ENCODE peak calls at places on chromosomes 7 and 10, in nine cellular contexts. K, L, X, U, J, Z, O, I and Q are unnamed samples.

GRCh38 chr10:84469470-84469869 is 141.1 kb downstream of the CCSER2 start:
- DNase-seq in K (no peak), L (no peak), X (no peak), U (no peak), J (no peak), Z (no peak), O (no peak), I (no peak), Q (no peak)

GRCh38 chr10:71234017-71234894 is 21.9 kb downstream of the UNC5B start:
- DNase-seq in K (no peak), L (no peak), X (no peak), U (no peak), J (no peak), Z (no peak), O (no peak), I (no peak), Q (no peak)

GRCh38 chr10:30818010-30818660 is 188.6 kb upstream of the LYZL2 start:
- DNase-seq in K (no peak), L (no peak), X (no peak), U (no peak), J (peak; percentile 93), Z (no peak), O (no peak), I (no peak), Q (no peak)

GRCh38 chr10:21530616-21531015 is 3.4 kb upstream of the MLLT10 start:
- DNase-seq in K (no peak), L (no peak), X (no peak), U (no peak), J (no peak), Z (no peak), O (no peak), I (no peak), Q (no peak)

GRCh38 chr7:34143397-34143796 is 238.1 kb downstream of the BMPER start:
- DNase-seq in K (no peak), L (no peak), X (no peak), U (no peak), J (peak; percentile 75), Z (no peak), O (no peak), I (no peak), Q (no peak)

GRCh38 chr10:49280001-49280408 is 19.0 kb upstream of the C10orf71 start:
- DNase-seq in K (no peak), L (no peak), X (no peak), U (no peak), J (peak; percentile 60), Z (no peak), O (no peak), I (no peak), Q (no peak)

GRCh38 chr7:35630573-35630972 is 64.4 kb downstream of the HERPUD2 start:
- DNase-seq in K (peak; percentile 21), L (no peak), X (no peak), U (no peak), J (peak; percentile 63), Z (no peak), O (no peak), I (no peak), Q (no peak)

GRCh38 chr7:517848-518629 is 1.6 kb downstream of the PDGFA start:
- DNase-seq in K (peak; percentile 62), L (no peak), X (no peak), U (no peak), J (peak; percentile 83), Z (peak; percentile 74), O (peak; percentile 76), I (peak; percentile 83), Q (no peak)

GRCh38 chr10:103442031-103442461 is 10.1 kb downstream of the CALHM2 start:
- DNase-seq in K (no peak), L (no peak), X (no peak), U (no peak), J (peak; percentile 94), Z (no peak), O (no peak), I (peak; percentile 55), Q (no peak)

GRCh38 chr10:127715782-127716378 is 21.1 kb upstream of the FOXI2 start:
- DNase-seq in K (no peak), L (no peak), X (no peak), U (no peak), J (peak; percentile 27), Z (no peak), O (peak; percentile 41), I (no peak), Q (no peak)

GRCh38 chr10:103745264-103746247 is 109.8 kb downstream of the SH3PXD2A start:
- DNase-seq in K (no peak), L (no peak), X (peak; percentile 43), U (no peak), J (no peak), Z (peak; percentile 46), O (peak; percentile 51), I (peak; percentile 41), Q (no peak)

GRCh38 chr7:76165106-76165972 is 36.4 kb upstream of the SRRM3 start:
- DNase-seq in K (no peak), L (no peak), X (no peak), U (no peak), J (no peak), Z (no peak), O (no peak), I (no peak), Q (no peak)

GRCh38 chr10:126525326-126525725 is 137.0 kb upstream of the ADAM12 start:
- DNase-seq in K (no peak), L (no peak), X (no peak), U (no peak), J (no peak), Z (no peak), O (no peak), I (no peak), Q (no peak)

GRCh38 chr7:35748348-35748747 is 52.5 kb upstream of the SEPTIN7 start:
- DNase-seq in K (no peak), L (no peak), X (no peak), U (no peak), J (no peak), Z (no peak), O (no peak), I (no peak), Q (no peak)

GRCh38 chr10:88254091-88254490 is 329.0 kb downstream of the RNLS start:
- DNase-seq in K (peak; percentile 49), L (no peak), X (no peak), U (no peak), J (peak; percentile 64), Z (no peak), O (no peak), I (peak; percentile 33), Q (no peak)

GRCh38 chr10:34506773-34507172 is 308.3 kb downstream of the PARD3 start:
- DNase-seq in K (no peak), L (no peak), X (no peak), U (no peak), J (no peak), Z (no peak), O (no peak), I (no peak), Q (no peak)

GRCh38 chr10:62046522-62047239 is 145.2 kb downstream of the ARID5B start:
- DNase-seq in K (no peak), L (no peak), X (no peak), U (no peak), J (peak; percentile 95), Z (no peak), O (no peak), I (peak; percentile 63), Q (no peak)

GRCh38 chr7:149289856-149290255 is 27.9 kb downstream of the ZNF783 start:
- DNase-seq in K (no peak), L (no peak), X (no peak), U (no peak), J (no peak), Z (no peak), O (no peak), I (no peak), Q (no peak)

GRCh38 chr7:126411821-126412383 is 840.8 kb downstream of the GRM8 start:
- DNase-seq in K (no peak), L (no peak), X (no peak), U (no peak), J (no peak), Z (no peak), O (no peak), I (no peak), Q (no peak)

GRCh38 chr7:118185163-118185860 is 1.3 kb downstream of the LSM8 start:
- DNase-seq in K (no peak), L (no peak), X (no peak), U (no peak), J (peak; percentile 48), Z (no peak), O (peak; percentile 11), I (no peak), Q (no peak)

GRCh38 chr7:77716804-77717203 is 20.5 kb downstream of the RSBN1L start:
- DNase-seq in K (no peak), L (no peak), X (no peak), U (no peak), J (no peak), Z (no peak), O (no peak), I (no peak), Q (no peak)

GRCh38 chr10:88174391-88174790 is 311.0 kb downstream of the PTEN start:
- DNase-seq in K (no peak), L (no peak), X (no peak), U (no peak), J (no peak), Z (no peak), O (no peak), I (no peak), Q (no peak)

GRCh38 chr10:593901-594457 is 95.5 kb downstream of the DIP2C start:
- DNase-seq in K (no peak), L (no peak), X (no peak), U (no peak), J (peak; percentile 91), Z (no peak), O (peak; percentile 59), I (peak; percentile 35), Q (no peak)

GRCh38 chr7:141663081-141663510 is 38.9 kb downstream of the DENND11 start:
- DNase-seq in K (no peak), L (no peak), X (no peak), U (no peak), J (peak; percentile 20), Z (peak; percentile 58), O (peak; percentile 73), I (peak; percentile 23), Q (no peak)

GRCh38 chr10:69577268-69578232 is 4.3 kb upstream of the NEUROG3 start:
- DNase-seq in K (no peak), L (no peak), X (no peak), U (no peak), J (no peak), Z (no peak), O (peak; percentile 3), I (no peak), Q (no peak)

GRCh38 chr7:29146082-29146706 is at the start of gene CPVL:
- DNase-seq in K (no peak), L (peak; percentile 46), X (no peak), U (no peak), J (no peak), Z (peak; percentile 58), O (peak; percentile 21), I (peak; percentile 54), Q (no peak)

GRCh38 chr7:33669251-33669670 is 236.1 kb upstream of the BMPER start:
- DNase-seq in K (no peak), L (no peak), X (no peak), U (no peak), J (peak; percentile 26), Z (no peak), O (no peak), I (no peak), Q (no peak)

GRCh38 chr7:2956526-2957368 is 86.9 kb downstream of the CARD11 start:
- DNase-seq in K (no peak), L (no peak), X (peak; percentile 18), U (peak; percentile 11), J (peak; percentile 53), Z (peak; percentile 21), O (no peak), I (peak; percentile 30), Q (peak; percentile 41)

GRCh38 chr10:118475214-118475613 is 120.2 kb downstream of the PRLHR start:
- DNase-seq in K (no peak), L (no peak), X (no peak), U (no peak), J (no peak), Z (no peak), O (no peak), I (no peak), Q (no peak)

GRCh38 chr7:28573059-28573553 is 160.8 kb downstream of the CREB5 start:
- DNase-seq in K (no peak), L (no peak), X (no peak), U (no peak), J (peak; percentile 61), Z (peak; percentile 27), O (no peak), I (no peak), Q (no peak)

GRCh38 chr10:103659674-103660363 is 166.3 kb downstream of the NEURL1 start:
- DNase-seq in K (peak; percentile 75), L (no peak), X (peak; percentile 38), U (no peak), J (peak; percentile 93), Z (peak; percentile 68), O (peak; percentile 97), I (peak; percentile 73), Q (no peak)